ENCODE peak calls at places on chromosomes 2 and 18, in ten cellular contexts. B, O, G, W, R, N, T, E, C and H are unnamed samples. For H3K4me1, the result is how much of the 10 kb centered on the place peaks cover.

GRCh38 chr2:219104107-219105050 is 43.7 kb upstream of the IHH start:
- DNase-seq in T (no peak), O (peak), E (peak), B (peak), C (peak), W (no peak), N (no peak), G (no peak), R (no peak), H (peak)

GRCh38 chr18:11327656-11328055 is 178.3 kb upstream of the PIEZO2 start:
- DNase-seq in W (no peak), C (no peak), N (no peak), O (peak), R (no peak), B (no peak), T (no peak), G (no peak), E (no peak), H (no peak)

GRCh38 chr2:207269021-207269420 is 103.3 kb upstream of the KLF7 start:
- DNase-seq in G (no peak), W (no peak), T (no peak), R (no peak), C (no peak), B (no peak), O (no peak), E (no peak), N (no peak), H (no peak)

GRCh38 chr2:220296174-220296573 is 668.7 kb downstream of the SLC4A3 start:
- DNase-seq in T (no peak), E (no peak), O (no peak), B (no peak), G (no peak), W (no peak), N (no peak), C (no peak), R (no peak), H (no peak)

GRCh38 chr2:10161206-10161931 is 38.8 kb downstream of the RRM2 start:
- DNase-seq in T (no peak), G (no peak), E (no peak), O (peak), R (peak), N (no peak), W (no peak), B (no peak), C (no peak), H (no peak)

GRCh38 chr2:188303363-188304031 is 11.8 kb downstream of the GULP1 start:
- DNase-seq in N (no peak), T (no peak), R (no peak), W (no peak), E (no peak), G (no peak), B (peak), O (peak), C (peak), H (peak)

GRCh38 chr18:435940-436339 is 64.6 kb downstream of the COLEC12 start:
- DNase-seq in W (no peak), C (no peak), B (no peak), E (no peak), G (no peak), T (no peak), N (no peak), R (no peak), O (peak), H (no peak)

GRCh38 chr2:3256157-3256556 is 121.5 kb downstream of the EIPR1 start:
- DNase-seq in R (no peak), G (no peak), T (no peak), N (no peak), B (no peak), E (no peak), O (no peak), W (no peak), C (no peak), H (no peak)

GRCh38 chr2:167135691-167136090 is 247.4 kb downstream of the XIRP2 start:
- DNase-seq in E (no peak), R (no peak), B (no peak), O (no peak), N (no peak), W (no peak), T (no peak), G (no peak), C (no peak), H (no peak)

GRCh38 chr2:146817613-146818012 is 1027.2 kb upstream of the ACVR2A start:
- DNase-seq in C (no peak), T (no peak), B (no peak), W (no peak), E (no peak), G (no peak), R (no peak), O (no peak), N (no peak), H (no peak)

GRCh38 chr2:194060269-194060668 is 1596.8 kb upstream of the SLC39A10 start:
- DNase-seq in C (no peak), R (no peak), N (no peak), W (no peak), B (no peak), O (no peak), T (no peak), G (no peak), E (no peak), H (no peak)

GRCh38 chr2:207161724-207162123 is 4.0 kb downstream of the KLF7 start:
- DNase-seq in C (no peak), T (no peak), E (no peak), O (peak), B (no peak), W (no peak), N (no peak), R (no peak), G (no peak), H (no peak)

GRCh38 chr2:64485961-64486360 is 32.0 kb downstream of the LGALSL start:
- DNase-seq in R (peak), B (no peak), O (no peak), N (no peak), C (no peak), G (peak), W (no peak), E (no peak), T (peak), H (no peak)

GRCh38 chr2:104849618-104850097 is 4.3 kb upstream of the POU3F3 start:
- DNase-seq in N (no peak), E (peak), B (peak), G (peak), C (no peak), T (peak), R (peak), O (peak), W (no peak), H (no peak)

GRCh38 chr2:63334910-63335309 is 253.4 kb downstream of the WDPCP start:
- DNase-seq in B (no peak), E (no peak), R (no peak), W (no peak), G (no peak), O (no peak), N (no peak), T (no peak), C (no peak), H (no peak)

GRCh38 chr18:11121426-11121825 is 27.9 kb downstream of the PIEZO2 start:
- DNase-seq in E (no peak), C (no peak), N (no peak), G (no peak), R (no peak), T (no peak), O (peak), W (no peak), B (no peak), H (peak)

GRCh38 chr2:24485191-24485590 is 5.9 kb upstream of the NCOA1 start:
- DNase-seq in O (no peak), N (no peak), B (no peak), W (no peak), T (no peak), C (no peak), G (no peak), E (no peak), R (no peak), H (no peak)

GRCh38 chr2:239472220-239472775 is 71.5 kb upstream of the HDAC4 start:
- DNase-seq in T (no peak), N (no peak), E (no peak), O (no peak), W (no peak), G (no peak), R (no peak), C (no peak), B (no peak), H (no peak)

GRCh38 chr2:40455661-40456060 is 3.8 kb upstream of the SLC8A1 start:
- DNase-seq in T (no peak), E (no peak), B (no peak), G (no peak), W (no peak), R (peak), C (no peak), O (no peak), N (no peak), H (no peak)

GRCh38 chr2:232325324-232326273 is 53.0 kb upstream of the ALPP start:
- DNase-seq in O (no peak), N (no peak), W (no peak), R (peak), B (peak), C (no peak), G (peak), T (peak), E (no peak), H (peak)

GRCh38 chr2:56337342-56337741 is 153.6 kb downstream of the CCDC85A start:
- DNase-seq in C (no peak), G (no peak), B (no peak), N (no peak), O (no peak), W (no peak), E (no peak), T (no peak), R (no peak), H (no peak)

GRCh38 chr2:18903750-18904149 is 314.4 kb upstream of the NT5C1B start:
- DNase-seq in G (no peak), E (no peak), C (no peak), O (no peak), R (peak), B (no peak), N (no peak), W (no peak), T (no peak), H (no peak)

GRCh38 chr18:74290831-74291770 is 662 bp downstream of the CYB5A start:
- DNase-seq in T (no peak), C (no peak), B (peak), N (no peak), R (peak), G (no peak), E (peak), W (no peak), O (no peak), H (peak)

GRCh38 chr2:85795331-85796045 is 41.7 kb downstream of the ATOH8 start:
- DNase-seq in W (no peak), B (no peak), E (no peak), C (no peak), G (no peak), O (no peak), T (no peak), N (no peak), R (peak), H (no peak)
- H3K4me1 ChIP-seq in W (under half), B (under half), E (under half), C (under half), G (half or more), O (under half), T (under half), N (half or more), R (under half), H (under half)

GRCh38 chr2:98463988-98464771 is 19.5 kb downstream of the INPP4A start:
- DNase-seq in T (no peak), N (no peak), C (no peak), W (no peak), E (no peak), R (peak), B (no peak), O (no peak), G (no peak), H (no peak)

GRCh38 chr2:98464772-98465310 is 20.2 kb downstream of the INPP4A start:
- DNase-seq in G (no peak), W (no peak), C (no peak), R (peak), E (no peak), B (no peak), T (no peak), N (no peak), O (no peak), H (no peak)

GRCh38 chr2:98467082-98467536 is 22.5 kb downstream of the INPP4A start:
- DNase-seq in G (no peak), T (no peak), W (no peak), N (no peak), C (no peak), R (no peak), E (no peak), B (no peak), O (no peak), H (no peak)

GRCh38 chr2:98467652-98468051 is 23.0 kb downstream of the INPP4A start:
- DNase-seq in R (no peak), B (no peak), O (no peak), G (no peak), C (no peak), W (no peak), T (no peak), N (no peak), E (no peak), H (no peak)

DNA sequence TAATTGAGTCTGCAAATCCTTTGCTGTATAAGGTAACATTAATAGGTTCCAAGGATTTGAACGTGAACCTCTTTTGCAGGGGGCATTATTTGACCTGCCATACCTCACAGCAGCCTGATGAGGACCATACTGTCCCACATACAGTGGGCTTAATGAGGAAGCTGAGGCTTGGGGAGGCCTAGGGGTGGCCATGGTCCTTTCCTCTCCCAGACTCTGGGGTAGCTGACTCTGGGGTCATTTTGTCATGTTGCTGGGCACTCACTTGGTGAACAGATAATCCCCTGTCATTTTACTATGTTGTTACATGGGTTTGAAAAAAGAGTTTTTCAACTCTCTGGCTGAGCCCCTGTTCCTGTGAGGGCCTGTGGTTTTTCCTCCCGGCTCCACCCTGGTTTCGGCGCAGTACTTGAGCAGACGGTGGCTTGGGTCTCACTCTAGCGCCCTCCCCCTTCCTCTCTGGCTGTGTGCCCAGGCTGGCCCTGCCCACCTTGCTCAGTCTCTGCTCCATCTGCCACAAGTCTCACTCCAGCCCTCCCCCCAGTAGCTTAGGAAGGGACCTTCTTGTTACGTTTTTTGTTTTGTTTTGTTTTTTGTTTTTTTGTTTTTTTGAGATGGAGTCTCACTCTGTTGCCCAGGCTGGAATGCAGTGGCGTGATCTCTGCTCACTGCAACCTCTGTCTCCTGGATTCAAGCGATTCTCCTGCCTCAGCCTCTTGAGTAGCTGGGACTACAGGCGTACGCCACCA is 21.0 kb downstream of the INPP4A start:
- DNase-seq in T (peak), G (peak), W (no peak), C (no peak), O (peak), N (peak), E (no peak), B (no peak), R (peak), H (no peak)
- H3K4me1 ChIP-seq in T (under half), G (half or more), W (under half), C (under half), O (under half), N (under half), E (under half), B (under half), R (half or more), H (under half)

DNA sequence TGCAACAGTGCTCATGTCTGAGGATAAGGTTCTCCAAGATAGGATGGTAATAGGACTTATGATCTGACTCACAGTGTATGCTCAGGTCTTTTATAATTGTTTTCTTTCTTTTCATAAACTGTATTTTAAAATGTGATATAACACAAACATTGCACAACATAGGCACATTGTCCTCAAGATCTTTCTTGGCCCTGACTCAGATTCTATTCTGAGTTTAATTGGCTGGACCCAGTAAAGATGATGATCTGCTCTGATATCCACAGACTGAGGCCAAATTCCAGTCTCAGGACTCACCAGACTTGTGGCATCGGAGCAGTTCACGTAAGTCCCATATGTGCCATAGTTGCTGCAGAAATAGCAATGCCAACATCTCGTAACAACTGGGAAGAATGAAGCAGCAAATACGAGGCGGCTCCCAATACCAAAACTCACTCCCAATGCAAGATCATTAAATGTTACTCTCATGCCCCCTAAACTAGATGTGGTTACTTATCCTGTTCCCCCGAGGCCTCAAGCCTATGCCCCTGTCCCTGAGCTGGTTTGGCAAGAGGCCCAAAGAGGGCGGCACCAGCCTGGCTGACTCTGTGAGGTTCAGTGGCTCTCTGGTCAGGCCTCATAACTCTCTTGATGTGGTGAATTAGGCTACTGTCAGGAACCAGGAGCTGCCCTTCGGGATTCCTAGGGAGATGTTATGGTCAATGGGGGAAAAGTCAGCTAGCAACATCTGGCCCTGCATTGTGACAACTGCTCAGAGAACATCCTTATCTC is 448.8 kb upstream of the SLC14A2 start:
- DNase-seq in O (peak), T (peak), W (no peak), B (no peak), E (no peak), N (no peak), G (no peak), R (peak), C (no peak), H (no peak)
- H3K4me1 ChIP-seq in O (under half), T (under half), W (under half), B (under half), E (under half), N (under half), G (under half), R (under half), C (under half), H (under half)

GRCh38 chr2:42057902-42058450 is 10.2 kb downstream of the PKDCC start:
- DNase-seq in R (no peak), C (no peak), G (no peak), O (no peak), W (no peak), B (no peak), N (no peak), T (no peak), E (no peak), H (no peak)

GRCh38 chr2:42059261-42059898 is 11.6 kb downstream of the PKDCC start:
- DNase-seq in G (no peak), B (no peak), T (no peak), W (no peak), N (no peak), E (no peak), C (no peak), O (no peak), R (no peak), H (no peak)

GRCh38 chr2:42054657-42055430 is 7.0 kb downstream of the PKDCC start:
- DNase-seq in W (no peak), T (peak), C (no peak), O (no peak), B (peak), E (peak), G (no peak), R (peak), N (no peak), H (peak)

GRCh38 chr2:42055573-42056514 is 8.0 kb downstream of the PKDCC start:
- DNase-seq in O (no peak), E (no peak), C (no peak), W (no peak), N (no peak), R (peak), B (no peak), G (no peak), T (no peak), H (peak)

GRCh38 chr2:42057159-42057901 is 9.5 kb downstream of the PKDCC start:
- DNase-seq in B (no peak), C (no peak), N (no peak), R (no peak), O (no peak), G (no peak), W (no peak), T (no peak), E (no peak), H (no peak)
- H3K4me1 ChIP-seq in B (under half), C (under half), N (half or more), R (half or more), O (under half), G (half or more), W (under half), T (half or more), E (under half), H (half or more)

GRCh38 chr18:71249791-71250190 is 960.9 kb downstream of the SOCS6 start:
- DNase-seq in C (no peak), B (no peak), G (no peak), W (no peak), T (no peak), E (no peak), R (no peak), O (no peak), N (no peak), H (no peak)
- H3K4me1 ChIP-seq in C (under half), B (under half), G (under half), W (under half), T (under half), E (under half), R (under half), O (under half), N (under half), H (under half)